ENCODE peak calls at places on chromosomes 16 and 17, in five cellular contexts. One of them, this sample, is unnamed.
A peak's percentile ranks its signal among the peaks of the same experiment; 100 is the strongest.

GRCh38 chr16:66412182-66412581 is 14.9 kb upstream of the BEAN1 start:
- DNase-seq in ovary: no peak
- DNase-seq in Karpas-422: no peak
- DNase-seq in tibial nerve: no peak
- DNase-seq in stomach: no peak
- DNase-seq in this sample: no peak

GRCh38 chr16:907819-908218 is 63.0 kb downstream of the LMF1 start:
- DNase-seq in ovary: no peak
- DNase-seq in Karpas-422: no peak
- DNase-seq in tibial nerve: no peak
- DNase-seq in stomach: no peak
- DNase-seq in this sample: no peak

GRCh38 chr17:76246080-76247066 is 6.1 kb upstream of the RNF157 start:
- DNase-seq in ovary: no peak
- DNase-seq in Karpas-422: no peak
- DNase-seq in tibial nerve: no peak
- DNase-seq in stomach: no peak
- DNase-seq in this sample: no peak

GRCh38 chr17:6162892-6163291 is 92.7 kb downstream of the WSCD1 start:
- DNase-seq in ovary: no peak
- DNase-seq in Karpas-422: no peak
- DNase-seq in tibial nerve: no peak
- DNase-seq in stomach: no peak
- DNase-seq in this sample: no peak

GRCh38 chr16:70476272-70477020 is 22.1 kb downstream of the FCSK start:
- DNase-seq in ovary: no peak
- DNase-seq in Karpas-422: peak; percentile 50
- DNase-seq in tibial nerve: no peak
- DNase-seq in stomach: peak; percentile 31
- DNase-seq in this sample: no peak

GRCh38 chr16:67444259-67445125 is 13.6 kb downstream of the HSD11B2 start:
- DNase-seq in ovary: peak; percentile 28
- DNase-seq in Karpas-422: no peak
- DNase-seq in tibial nerve: no peak
- DNase-seq in stomach: no peak
- DNase-seq in this sample: no peak

GRCh38 chr16:9256196-9256595 is 164.8 kb downstream of the HAPSTR1 start:
- DNase-seq in ovary: no peak
- DNase-seq in Karpas-422: peak; percentile 86
- DNase-seq in tibial nerve: no peak
- DNase-seq in stomach: peak; percentile 31
- DNase-seq in this sample: no peak

GRCh38 chr16:72400257-72401078 is 228.5 kb upstream of the PMFBP1 start:
- DNase-seq in ovary: no peak
- DNase-seq in Karpas-422: peak; percentile 85
- DNase-seq in tibial nerve: peak; percentile 66
- DNase-seq in stomach: no peak
- DNase-seq in this sample: no peak

GRCh38 chr17:46180895-46181279 is 12.3 kb downstream of the KANSL1 start:
- DNase-seq in ovary: no peak
- DNase-seq in Karpas-422: no peak
- DNase-seq in tibial nerve: no peak
- DNase-seq in stomach: no peak
- DNase-seq in this sample: no peak

GRCh38 chr16:10938321-10938720 is 3.9 kb downstream of the DEXI start:
- DNase-seq in ovary: no peak
- DNase-seq in Karpas-422: no peak
- DNase-seq in tibial nerve: no peak
- DNase-seq in stomach: no peak
- DNase-seq in this sample: no peak

GRCh38 chr17:78082988-78083387 is 45.6 kb downstream of the TMC6 start:
- DNase-seq in ovary: no peak
- DNase-seq in Karpas-422: no peak
- DNase-seq in tibial nerve: no peak
- DNase-seq in stomach: no peak
- DNase-seq in this sample: no peak

GRCh38 chr16:24188143-24188542 is 68.0 kb upstream of the CACNG3 start:
- DNase-seq in ovary: no peak
- DNase-seq in Karpas-422: no peak
- DNase-seq in tibial nerve: no peak
- DNase-seq in stomach: no peak
- DNase-seq in this sample: no peak

GRCh38 chr16:1158456-1159324 is 5.8 kb downstream of the CACNA1H start:
- DNase-seq in ovary: peak; percentile 92
- DNase-seq in Karpas-422: no peak
- DNase-seq in tibial nerve: no peak
- DNase-seq in stomach: no peak
- DNase-seq in this sample: no peak

GRCh38 chr17:66655861-66656260 is 179.1 kb upstream of the CACNG5 start:
- DNase-seq in ovary: no peak
- DNase-seq in Karpas-422: no peak
- DNase-seq in tibial nerve: no peak
- DNase-seq in stomach: no peak
- DNase-seq in this sample: no peak

GRCh38 chr17:21373034-21373433 is 3.1 kb upstream of the KCNJ12 start:
- DNase-seq in ovary: no peak
- DNase-seq in Karpas-422: peak; percentile 95
- DNase-seq in tibial nerve: no peak
- DNase-seq in stomach: no peak
- DNase-seq in this sample: no peak

GRCh38 chr16:63720848-63721247 is 1401.0 kb downstream of the CDH11 start:
- DNase-seq in ovary: no peak
- DNase-seq in Karpas-422: peak; percentile 56
- DNase-seq in tibial nerve: no peak
- DNase-seq in stomach: no peak
- DNase-seq in this sample: no peak

GRCh38 chr17:1590031-1590746 is 27.6 kb upstream of the PITPNA start:
- DNase-seq in ovary: no peak
- DNase-seq in Karpas-422: no peak
- DNase-seq in tibial nerve: peak; percentile 40
- DNase-seq in stomach: peak; percentile 79
- DNase-seq in this sample: no peak

GRCh38 chr16:47858333-47859067 is 297.3 kb downstream of the ABCC12 start:
- DNase-seq in ovary: no peak
- DNase-seq in Karpas-422: no peak
- DNase-seq in tibial nerve: no peak
- DNase-seq in stomach: no peak
- DNase-seq in this sample: no peak

GRCh38 chr16:81700071-81700779 is 78.9 kb upstream of the PLCG2 start:
- DNase-seq in ovary: no peak
- DNase-seq in Karpas-422: no peak
- DNase-seq in tibial nerve: no peak
- DNase-seq in stomach: no peak
- DNase-seq in this sample: no peak

GRCh38 chr17:61361084-61361483 is 38.6 kb upstream of the TBX2 start:
- DNase-seq in ovary: no peak
- DNase-seq in Karpas-422: no peak
- DNase-seq in tibial nerve: no peak
- DNase-seq in stomach: no peak
- DNase-seq in this sample: no peak

GRCh38 chr16:19488213-19488640 is 33.7 kb downstream of the GDE1 start:
- DNase-seq in ovary: no peak
- DNase-seq in Karpas-422: no peak
- DNase-seq in tibial nerve: no peak
- DNase-seq in stomach: peak; percentile 46
- DNase-seq in this sample: no peak

GRCh38 chr17:81246679-81247338 is 7.7 kb downstream of the NDUFAF8 start:
- DNase-seq in ovary: no peak
- DNase-seq in Karpas-422: no peak
- DNase-seq in tibial nerve: no peak
- DNase-seq in stomach: no peak
- DNase-seq in this sample: no peak

GRCh38 chr17:71438631-71439146 is 682.1 kb upstream of the SOX9 start:
- DNase-seq in ovary: no peak
- DNase-seq in Karpas-422: no peak
- DNase-seq in tibial nerve: no peak
- DNase-seq in stomach: no peak
- DNase-seq in this sample: no peak

DNA sequence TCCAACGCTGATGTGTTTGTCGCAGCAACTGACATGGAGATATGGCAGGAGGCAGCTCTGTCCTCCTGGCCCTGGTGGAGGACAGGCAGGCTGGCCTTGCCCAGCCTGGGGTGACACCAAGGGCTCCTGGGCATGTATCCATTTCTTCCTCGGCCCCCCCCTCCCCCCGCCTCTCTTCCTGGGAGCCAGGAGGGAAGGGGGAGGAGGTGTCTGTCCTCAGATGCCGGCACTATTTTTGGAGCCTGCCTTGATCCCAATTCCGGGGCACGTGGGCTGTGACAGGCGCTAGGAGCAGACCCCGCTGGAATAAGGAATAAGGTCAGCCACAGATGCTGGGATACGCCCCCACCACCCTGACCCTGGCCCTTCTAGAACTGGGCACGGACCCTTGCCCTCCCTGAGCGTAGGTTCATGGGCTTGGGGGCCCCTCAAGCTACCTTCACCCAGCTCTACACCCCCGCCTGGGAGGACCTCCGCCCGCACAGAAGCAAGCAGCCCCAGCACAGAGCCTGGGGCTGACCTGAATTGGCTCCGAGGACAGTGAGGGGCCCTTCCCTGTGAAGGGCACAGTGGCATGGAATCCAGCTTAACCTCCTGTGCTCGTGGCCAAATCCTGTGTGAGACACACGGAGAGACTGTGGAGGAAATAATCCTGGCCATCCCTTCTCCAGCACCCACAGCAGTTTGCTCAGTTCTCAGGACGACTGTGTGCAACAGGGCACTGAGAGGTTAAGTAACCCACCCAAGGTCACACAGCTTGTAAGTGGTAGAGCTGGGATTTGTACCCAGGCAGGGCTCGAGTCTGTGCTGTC is 24.1 kb downstream of the SEC14L5 start:
- DNase-seq in ovary: no peak
- DNase-seq in Karpas-422: peak; percentile 22
- DNase-seq in tibial nerve: no peak
- DNase-seq in stomach: no peak
- DNase-seq in this sample: no peak
- H3K4me1 ChIP-seq in ovary: no peaks in the 10 kb centered on the region
- H3K4me1 ChIP-seq in Karpas-422: peaks cover 9% of the 10 kb centered on the region
- H3K4me1 ChIP-seq in tibial nerve: peaks cover under 1% of the 10 kb centered on the region
- H3K4me1 ChIP-seq in stomach: peaks cover 6% of the 10 kb centered on the region
- H3K4me1 ChIP-seq in this sample: no peaks in the 10 kb centered on the region

GRCh38 chr16:2292221-2292620 is 24.3 kb upstream of the RNPS1 start:
- DNase-seq in ovary: no peak
- DNase-seq in Karpas-422: no peak
- DNase-seq in tibial nerve: no peak
- DNase-seq in stomach: no peak
- DNase-seq in this sample: no peak

GRCh38 chr16:2288701-2289100 is 20.8 kb upstream of the RNPS1 start:
- DNase-seq in ovary: no peak
- DNase-seq in Karpas-422: no peak
- DNase-seq in tibial nerve: no peak
- DNase-seq in stomach: no peak
- DNase-seq in this sample: no peak

GRCh38 chr16:2286550-2286949 is 18.6 kb upstream of the RNPS1 start:
- DNase-seq in ovary: no peak
- DNase-seq in Karpas-422: no peak
- DNase-seq in tibial nerve: no peak
- DNase-seq in stomach: no peak
- DNase-seq in this sample: no peak

GRCh38 chr16:2287916-2288547 is 20.1 kb upstream of the RNPS1 start:
- DNase-seq in ovary: no peak
- DNase-seq in Karpas-422: no peak
- DNase-seq in tibial nerve: no peak
- DNase-seq in stomach: no peak
- DNase-seq in this sample: no peak

GRCh38 chr16:2289282-2289681 is 21.4 kb upstream of the RNPS1 start:
- DNase-seq in ovary: no peak
- DNase-seq in Karpas-422: no peak
- DNase-seq in tibial nerve: no peak
- DNase-seq in stomach: no peak
- DNase-seq in this sample: no peak
- H3K36me3 ChIP-seq in ovary: no peaks in the 10 kb centered on the region
- H3K36me3 ChIP-seq in Karpas-422: no peaks in the 10 kb centered on the region
- H3K36me3 ChIP-seq in tibial nerve: no peaks in the 10 kb centered on the region
- H3K36me3 ChIP-seq in stomach: peaks cover 97% of the 10 kb centered on the region
- H3K36me3 ChIP-seq in this sample: peaks cover 67% of the 10 kb centered on the region

GRCh38 chr17:73304438-73304837 is 7.4 kb downstream of the CDC42EP4 start:
- DNase-seq in ovary: no peak
- DNase-seq in Karpas-422: no peak
- DNase-seq in tibial nerve: no peak
- DNase-seq in stomach: no peak
- DNase-seq in this sample: no peak

GRCh38 chr17:73308017-73308823 is 3.6 kb downstream of the CDC42EP4 start:
- DNase-seq in ovary: peak; percentile 88
- DNase-seq in Karpas-422: no peak
- DNase-seq in tibial nerve: peak; percentile 65
- DNase-seq in stomach: peak; percentile 94
- DNase-seq in this sample: peak; percentile 95

GRCh38 chr17:73304971-73305786 is 6.6 kb downstream of the CDC42EP4 start:
- DNase-seq in ovary: peak; percentile 72
- DNase-seq in Karpas-422: no peak
- DNase-seq in tibial nerve: no peak
- DNase-seq in stomach: peak; percentile 54
- DNase-seq in this sample: no peak

GRCh38 chr17:73305845-73306836 is 5.7 kb downstream of the CDC42EP4 start:
- DNase-seq in ovary: no peak
- DNase-seq in Karpas-422: no peak
- DNase-seq in tibial nerve: no peak
- DNase-seq in stomach: no peak
- DNase-seq in this sample: no peak

GRCh38 chr17:73307130-73307529 is 4.7 kb downstream of the CDC42EP4 start:
- DNase-seq in ovary: peak; percentile 52
- DNase-seq in Karpas-422: no peak
- DNase-seq in tibial nerve: no peak
- DNase-seq in stomach: peak; percentile 78
- DNase-seq in this sample: no peak
- H3K4me1 ChIP-seq in ovary: peaks cover 30% of the 10 kb centered on the region
- H3K4me1 ChIP-seq in Karpas-422: no peaks in the 10 kb centered on the region
- H3K4me1 ChIP-seq in tibial nerve: peaks cover 74% of the 10 kb centered on the region
- H3K4me1 ChIP-seq in stomach: peaks cover 82% of the 10 kb centered on the region
- H3K4me1 ChIP-seq in this sample: peaks cover 29% of the 10 kb centered on the region

GRCh38 chr17:15006421-15006820 is 258.7 kb downstream of the PMP22 start:
- DNase-seq in ovary: no peak
- DNase-seq in Karpas-422: no peak
- DNase-seq in tibial nerve: no peak
- DNase-seq in stomach: no peak
- DNase-seq in this sample: no peak
- H3K36me3 ChIP-seq in ovary: no peaks in the 10 kb centered on the region
- H3K36me3 ChIP-seq in Karpas-422: no peaks in the 10 kb centered on the region
- H3K36me3 ChIP-seq in tibial nerve: no peaks in the 10 kb centered on the region
- H3K36me3 ChIP-seq in stomach: no peaks in the 10 kb centered on the region
- H3K36me3 ChIP-seq in this sample: no peaks in the 10 kb centered on the region

DNA sequence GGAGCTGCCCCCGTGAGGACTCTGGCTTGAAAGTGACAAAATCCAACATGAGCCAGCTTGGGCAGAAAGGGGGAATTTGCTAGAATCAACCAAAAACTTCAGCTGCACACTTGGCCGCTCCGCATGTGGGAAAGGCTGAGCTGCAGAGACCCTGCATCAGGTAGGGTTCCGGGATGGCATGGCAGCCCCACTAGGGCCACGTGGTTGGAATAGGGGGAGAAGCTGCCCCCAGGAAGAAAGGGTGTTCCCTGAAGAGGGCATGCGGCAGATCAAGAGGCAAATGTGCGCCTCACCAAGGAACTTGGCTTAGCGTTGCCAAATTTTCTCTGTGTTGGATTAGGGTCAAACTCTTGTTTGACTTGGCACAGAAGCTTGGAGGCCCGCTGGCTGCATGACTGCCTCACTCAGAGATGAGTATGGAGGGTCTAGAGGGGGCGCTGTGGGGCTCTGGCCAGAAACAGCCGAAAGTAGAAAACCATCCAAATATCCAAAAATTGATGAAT is 29.2 kb upstream of the WFIKKN2 start:
- DNase-seq in ovary: no peak
- DNase-seq in Karpas-422: peak; percentile 53
- DNase-seq in tibial nerve: no peak
- DNase-seq in stomach: peak; percentile 44
- DNase-seq in this sample: no peak
- H3K4me1 ChIP-seq in ovary: peaks cover 3% of the 10 kb centered on the region
- H3K4me1 ChIP-seq in Karpas-422: no peaks in the 10 kb centered on the region
- H3K4me1 ChIP-seq in tibial nerve: no peaks in the 10 kb centered on the region
- H3K4me1 ChIP-seq in stomach: no peaks in the 10 kb centered on the region
- H3K4me1 ChIP-seq in this sample: no peaks in the 10 kb centered on the region